ENCODE peak calls at places on chromosomes 12 and 14, in four cellular contexts. One of them, this sample, is unnamed.

GRCh38 chr14:54730156-54730961 is 163.4 kb downstream of the SAMD4A start:
- DNase-seq in kidney: no peak
- DNase-seq in fibroblast of lung: peak; percentile 72
- DNase-seq in CD8-positive, alpha-beta T cell: no peak
- DNase-seq in this sample: no peak

GRCh38 chr12:102569803-102570202 is 89.4 kb upstream of the IGF1 start:
- DNase-seq in kidney: no peak
- DNase-seq in fibroblast of lung: no peak
- DNase-seq in CD8-positive, alpha-beta T cell: no peak
- DNase-seq in this sample: no peak

GRCh38 chr14:70808402-70809237 is 693 bp downstream of the MAP3K9 start:
- DNase-seq in kidney: peak; percentile 82
- DNase-seq in fibroblast of lung: peak; percentile 10
- DNase-seq in CD8-positive, alpha-beta T cell: peak; percentile 60
- DNase-seq in this sample: no peak

GRCh38 chr12:16121953-16122352 is 155.5 kb downstream of the SLC15A5 start:
- DNase-seq in kidney: no peak
- DNase-seq in fibroblast of lung: no peak
- DNase-seq in CD8-positive, alpha-beta T cell: no peak
- DNase-seq in this sample: no peak

GRCh38 chr14:68757618-68758081 is 35.2 kb downstream of the ZFP36L1 start:
- DNase-seq in kidney: peak; percentile 87
- DNase-seq in fibroblast of lung: peak; percentile 33
- DNase-seq in CD8-positive, alpha-beta T cell: no peak
- DNase-seq in this sample: no peak

GRCh38 chr14:22122227-22123187 is 448.9 kb upstream of the OR4E1 start:
- DNase-seq in kidney: no peak
- DNase-seq in fibroblast of lung: no peak
- DNase-seq in CD8-positive, alpha-beta T cell: no peak
- DNase-seq in this sample: no peak

GRCh38 chr14:43119672-43120071 is 1387.4 kb downstream of the FSCB start:
- DNase-seq in kidney: no peak
- DNase-seq in fibroblast of lung: no peak
- DNase-seq in CD8-positive, alpha-beta T cell: no peak
- DNase-seq in this sample: no peak

GRCh38 chr12:93380480-93381121 is 2.9 kb downstream of the NUDT4 start:
- DNase-seq in kidney: no peak
- DNase-seq in fibroblast of lung: peak; percentile 59
- DNase-seq in CD8-positive, alpha-beta T cell: no peak
- DNase-seq in this sample: no peak

GRCh38 chr12:94263011-94263786 is 114.8 kb downstream of the PLXNC1 start:
- DNase-seq in kidney: no peak
- DNase-seq in fibroblast of lung: no peak
- DNase-seq in CD8-positive, alpha-beta T cell: peak; percentile 67
- DNase-seq in this sample: no peak

GRCh38 chr12:28536088-28536487 is 345.8 kb downstream of the CCDC91 start:
- DNase-seq in kidney: no peak
- DNase-seq in fibroblast of lung: peak; percentile 79
- DNase-seq in CD8-positive, alpha-beta T cell: no peak
- DNase-seq in this sample: no peak

GRCh38 chr12:115337693-115338543 is 653.9 kb upstream of the TBX3 start:
- DNase-seq in kidney: no peak
- DNase-seq in fibroblast of lung: peak; percentile 88
- DNase-seq in CD8-positive, alpha-beta T cell: no peak
- DNase-seq in this sample: no peak

GRCh38 chr12:62910549-62911169 is 24.3 kb downstream of the PPM1H start:
- DNase-seq in kidney: no peak
- DNase-seq in fibroblast of lung: no peak
- DNase-seq in CD8-positive, alpha-beta T cell: no peak
- DNase-seq in this sample: no peak

GRCh38 chr14:52069617-52070431 is 965 bp upstream of the NID2 start:
- DNase-seq in kidney: no peak
- DNase-seq in fibroblast of lung: peak; percentile 72
- DNase-seq in CD8-positive, alpha-beta T cell: no peak
- DNase-seq in this sample: no peak

GRCh38 chr12:16359512-16360491 is 12.4 kb downstream of the MGST1 start:
- DNase-seq in kidney: no peak
- DNase-seq in fibroblast of lung: peak; percentile 38
- DNase-seq in CD8-positive, alpha-beta T cell: no peak
- DNase-seq in this sample: no peak

GRCh38 chr14:30191639-30192279 is 264.1 kb upstream of the PRKD1 start:
- DNase-seq in kidney: no peak
- DNase-seq in fibroblast of lung: peak; percentile 33
- DNase-seq in CD8-positive, alpha-beta T cell: no peak
- DNase-seq in this sample: no peak

GRCh38 chr12:4116251-4117111 is 157.1 kb upstream of the CCND2 start:
- DNase-seq in kidney: peak; percentile 69
- DNase-seq in fibroblast of lung: peak; percentile 77
- DNase-seq in CD8-positive, alpha-beta T cell: no peak
- DNase-seq in this sample: no peak

GRCh38 chr12:26185532-26186320 is 9.6 kb upstream of the SSPN start:
- DNase-seq in kidney: no peak
- DNase-seq in fibroblast of lung: peak; percentile 15
- DNase-seq in CD8-positive, alpha-beta T cell: no peak
- DNase-seq in this sample: no peak

GRCh38 chr12:67748761-67749075 is 100.2 kb downstream of the DYRK2 start:
- DNase-seq in kidney: no peak
- DNase-seq in fibroblast of lung: no peak
- DNase-seq in CD8-positive, alpha-beta T cell: no peak
- DNase-seq in this sample: no peak

GRCh38 chr14:103894034-103894722 is 34.1 kb upstream of the TDRD9 start:
- DNase-seq in kidney: peak; percentile 90
- DNase-seq in fibroblast of lung: no peak
- DNase-seq in CD8-positive, alpha-beta T cell: no peak
- DNase-seq in this sample: no peak

GRCh38 chr14:24122971-24123370 is 7.5 kb upstream of the FITM1 start:
- DNase-seq in kidney: no peak
- DNase-seq in fibroblast of lung: no peak
- DNase-seq in CD8-positive, alpha-beta T cell: no peak
- DNase-seq in this sample: no peak

GRCh38 chr12:14696265-14696741 is at the start of gene GUCY2C:
- DNase-seq in kidney: no peak
- DNase-seq in fibroblast of lung: no peak
- DNase-seq in CD8-positive, alpha-beta T cell: no peak
- DNase-seq in this sample: no peak

GRCh38 chr12:45660330-45660729 is 69.2 kb upstream of the ARID2 start:
- DNase-seq in kidney: no peak
- DNase-seq in fibroblast of lung: peak; percentile 69
- DNase-seq in CD8-positive, alpha-beta T cell: no peak
- DNase-seq in this sample: no peak

GRCh38 chr14:70096866-70097265 is 91.9 kb downstream of the SLC8A3 start:
- DNase-seq in kidney: no peak
- DNase-seq in fibroblast of lung: no peak
- DNase-seq in CD8-positive, alpha-beta T cell: no peak
- DNase-seq in this sample: no peak

GRCh38 chr12:112473056-112473455 is 54.3 kb downstream of the PTPN11 start:
- DNase-seq in kidney: no peak
- DNase-seq in fibroblast of lung: no peak
- DNase-seq in CD8-positive, alpha-beta T cell: no peak
- DNase-seq in this sample: no peak

GRCh38 chr14:37150414-37150813 is 22.0 kb downstream of the SLC25A21 start:
- DNase-seq in kidney: no peak
- DNase-seq in fibroblast of lung: peak; percentile 34
- DNase-seq in CD8-positive, alpha-beta T cell: no peak
- DNase-seq in this sample: no peak

GRCh38 chr14:95679148-95679547 is 7.1 kb upstream of the TCL1B start:
- DNase-seq in kidney: no peak
- DNase-seq in fibroblast of lung: no peak
- DNase-seq in CD8-positive, alpha-beta T cell: no peak
- DNase-seq in this sample: no peak

GRCh38 chr12:45613306-45613705 is 116.2 kb upstream of the ARID2 start:
- DNase-seq in kidney: no peak
- DNase-seq in fibroblast of lung: peak; percentile 57
- DNase-seq in CD8-positive, alpha-beta T cell: no peak
- DNase-seq in this sample: no peak

GRCh38 chr14:98345186-98345585 is 926.8 kb downstream of the BCL11B start:
- DNase-seq in kidney: no peak
- DNase-seq in fibroblast of lung: peak; percentile 73
- DNase-seq in CD8-positive, alpha-beta T cell: no peak
- DNase-seq in this sample: no peak

GRCh38 chr14:58703149-58703509 is 65.4 kb downstream of the DACT1 start:
- DNase-seq in kidney: no peak
- DNase-seq in fibroblast of lung: no peak
- DNase-seq in CD8-positive, alpha-beta T cell: no peak
- DNase-seq in this sample: no peak

GRCh38 chr14:75328575-75328974 is 49.9 kb downstream of the FOS start:
- DNase-seq in kidney: no peak
- DNase-seq in fibroblast of lung: no peak
- DNase-seq in CD8-positive, alpha-beta T cell: no peak
- DNase-seq in this sample: no peak

GRCh38 chr12:114680498-114681148 is 3.4 kb downstream of the TBX3 start:
- DNase-seq in kidney: peak; percentile 33
- DNase-seq in fibroblast of lung: no peak
- DNase-seq in CD8-positive, alpha-beta T cell: no peak
- DNase-seq in this sample: no peak

GRCh38 chr12:3614806-3615466 is 123.9 kb downstream of the PRMT8 start:
- DNase-seq in kidney: no peak
- DNase-seq in fibroblast of lung: no peak
- DNase-seq in CD8-positive, alpha-beta T cell: no peak
- DNase-seq in this sample: no peak

GRCh38 chr12:120366884-120367251 is 2.1 kb downstream of the MSI1 start:
- DNase-seq in kidney: no peak
- DNase-seq in fibroblast of lung: no peak
- DNase-seq in CD8-positive, alpha-beta T cell: no peak
- DNase-seq in this sample: no peak

GRCh38 chr14:105251920-105252319 is 3.6 kb downstream of the BTBD6 start:
- DNase-seq in kidney: no peak
- DNase-seq in fibroblast of lung: no peak
- DNase-seq in CD8-positive, alpha-beta T cell: no peak
- DNase-seq in this sample: no peak

GRCh38 chr12:66647034-66647691 is 31.7 kb downstream of the GRIP1 start:
- DNase-seq in kidney: no peak
- DNase-seq in fibroblast of lung: peak; percentile 100
- DNase-seq in CD8-positive, alpha-beta T cell: no peak
- DNase-seq in this sample: no peak

DNA sequence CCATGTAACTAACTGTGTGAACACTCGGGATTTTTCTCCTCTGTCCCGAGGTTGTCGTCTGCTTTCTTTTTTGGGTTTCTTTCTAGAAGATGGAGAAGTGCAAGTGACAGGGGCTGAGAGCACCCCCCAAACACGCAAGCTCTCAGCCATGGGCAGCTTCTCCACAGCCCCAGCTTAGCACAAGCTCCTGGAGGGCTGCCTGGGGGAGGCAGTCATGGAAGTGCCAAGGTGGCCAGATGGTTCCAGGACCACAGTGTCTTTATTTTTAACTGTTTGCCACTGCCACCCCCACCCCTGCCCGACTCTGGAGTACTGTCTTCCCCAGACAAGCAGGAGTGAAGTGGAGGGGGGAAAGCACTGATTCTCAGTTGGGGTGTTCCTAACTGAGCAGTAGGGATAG is 58.2 kb downstream of the ST8SIA1 start:
- DNase-seq in kidney: no peak
- DNase-seq in fibroblast of lung: no peak
- DNase-seq in CD8-positive, alpha-beta T cell: no peak
- DNase-seq in this sample: no peak
- H3K27ac ChIP-seq in kidney: no peak overlapping the region
- H3K27ac ChIP-seq in fibroblast of lung: peak overlapping the region; percentile 87
- H3K27ac ChIP-seq in CD8-positive, alpha-beta T cell: no peak overlapping the region
- H3K27ac ChIP-seq in this sample: peak overlapping the region; percentile 22

GRCh38 chr12:32891956-32892355 is 4.6 kb downstream of the PKP2 start:
- DNase-seq in kidney: no peak
- DNase-seq in fibroblast of lung: peak; percentile 59
- DNase-seq in CD8-positive, alpha-beta T cell: no peak
- DNase-seq in this sample: peak; percentile 9
- H3K27ac ChIP-seq in kidney: no peak overlapping the region
- H3K27ac ChIP-seq in fibroblast of lung: no peak overlapping the region
- H3K27ac ChIP-seq in CD8-positive, alpha-beta T cell: no peak overlapping the region
- H3K27ac ChIP-seq in this sample: no peak overlapping the region

GRCh38 chr14:39265741-39266588 is 32.2 kb downstream of the MIA2 start:
- DNase-seq in kidney: no peak
- DNase-seq in fibroblast of lung: peak; percentile 48
- DNase-seq in CD8-positive, alpha-beta T cell: no peak
- DNase-seq in this sample: no peak

GRCh38 chr14:39266589-39266870 is 32.8 kb downstream of the MIA2 start:
- DNase-seq in kidney: no peak
- DNase-seq in fibroblast of lung: peak; percentile 65
- DNase-seq in CD8-positive, alpha-beta T cell: no peak
- DNase-seq in this sample: peak; percentile 69

GRCh38 chr14:39266871-39267591 is 33.3 kb downstream of the MIA2 start:
- DNase-seq in kidney: peak; percentile 94
- DNase-seq in fibroblast of lung: peak; percentile 85
- DNase-seq in CD8-positive, alpha-beta T cell: peak; percentile 88
- DNase-seq in this sample: peak; percentile 68

GRCh38 chr14:39267592-39268112 is 33.9 kb downstream of the MIA2 start:
- DNase-seq in kidney: no peak
- DNase-seq in fibroblast of lung: no peak
- DNase-seq in CD8-positive, alpha-beta T cell: no peak
- DNase-seq in this sample: no peak

DNA sequence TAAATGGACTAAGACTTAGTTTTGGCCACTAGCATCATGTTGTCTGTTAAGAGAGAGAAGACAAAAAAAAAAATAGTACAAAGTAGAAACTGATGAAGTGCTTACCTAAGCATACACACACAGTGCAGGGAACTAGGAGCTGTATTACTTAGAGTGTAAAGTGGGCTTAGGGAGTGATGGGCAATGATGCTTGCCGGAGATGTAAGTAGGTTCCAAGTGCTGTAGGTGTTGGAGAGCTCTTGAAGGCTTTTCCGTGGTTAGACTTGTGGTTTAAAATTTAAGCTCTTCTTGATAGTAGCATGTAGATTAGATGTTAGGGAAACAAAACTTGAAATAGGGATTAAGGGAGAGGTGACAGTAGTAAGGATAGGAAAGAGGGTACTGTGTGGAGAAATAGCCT is 34.7 kb downstream of the MIA2 start:
- DNase-seq in kidney: no peak
- DNase-seq in fibroblast of lung: peak; percentile 57
- DNase-seq in CD8-positive, alpha-beta T cell: no peak
- DNase-seq in this sample: no peak
- H3K27ac ChIP-seq in kidney: no peak overlapping the region
- H3K27ac ChIP-seq in fibroblast of lung: no peak overlapping the region
- H3K27ac ChIP-seq in CD8-positive, alpha-beta T cell: peak overlapping the region; percentile 96
- H3K27ac ChIP-seq in this sample: no peak overlapping the region

DNA sequence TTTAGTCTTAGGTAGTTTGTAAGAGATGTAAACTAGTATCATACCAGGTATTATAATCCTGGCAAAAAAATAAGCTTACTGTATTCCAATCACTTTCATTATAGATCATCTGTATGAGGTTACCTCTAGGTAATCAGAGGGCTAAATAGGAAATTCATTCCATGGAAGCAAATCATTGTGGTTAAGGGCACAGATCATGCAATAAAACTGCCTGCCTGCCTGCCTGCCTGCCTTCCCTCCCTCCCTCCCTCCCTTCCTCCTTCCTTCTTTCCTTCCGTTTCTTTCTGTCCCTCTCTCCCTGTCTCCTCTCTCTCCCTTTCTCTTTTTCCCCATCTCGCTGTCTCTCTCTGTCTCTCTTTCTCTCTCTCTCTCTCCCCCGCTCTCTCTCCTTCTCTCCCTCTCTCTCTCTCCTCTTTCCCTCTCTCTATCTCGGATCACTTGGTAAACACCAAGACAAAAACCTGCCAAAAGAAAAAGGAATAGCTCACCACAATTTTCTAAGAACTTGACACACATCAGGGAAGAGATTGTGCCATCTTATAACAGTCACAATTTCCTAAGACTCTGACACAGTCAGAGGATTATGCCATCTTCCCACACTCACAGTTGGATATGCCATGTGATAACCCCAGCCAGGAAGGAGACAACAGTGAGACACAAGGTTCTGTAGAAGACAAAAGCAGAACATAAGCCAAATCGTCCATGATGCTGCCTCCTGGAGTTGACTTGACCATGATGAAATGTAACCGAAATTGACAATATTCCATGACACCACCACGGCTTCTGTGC is 3.0 kb upstream of the CLEC9A start:
- DNase-seq in kidney: no peak
- DNase-seq in fibroblast of lung: peak; percentile 8
- DNase-seq in CD8-positive, alpha-beta T cell: no peak
- DNase-seq in this sample: no peak
- H3K27ac ChIP-seq in kidney: no peak overlapping the region
- H3K27ac ChIP-seq in fibroblast of lung: no peak overlapping the region
- H3K27ac ChIP-seq in CD8-positive, alpha-beta T cell: no peak overlapping the region
- H3K27ac ChIP-seq in this sample: no peak overlapping the region

This sample was measured in caudate nucleus.